ENCODE peak calls at places on chromosomes 5 and 9, in five cellular contexts. A is breast epithelium; U is heart right ventricle; W is upper lobe of right lung; Z is CD8-positive, alpha-beta T cell. O is an unnamed sample. For H3K4me1, the result is how much of the 10 kb centered on the place peaks cover.

GRCh38 chr5:112822456-112822855 is 38.6 kb upstream of the SRP19 start:
- DNase-seq in A (no peak), U (no peak), W (no peak), Z (no peak), O (no peak)

GRCh38 chr5:21615195-21615765 is 1237.9 kb downstream of the CDH12 start:
- DNase-seq in A (no peak), U (no peak), W (no peak), Z (no peak), O (no peak)

GRCh38 chr9:3006917-3007316 is 163.0 kb upstream of the PUM3 start:
- DNase-seq in A (no peak), U (no peak), W (no peak), Z (no peak), O (no peak)

GRCh38 chr5:154213592-154213991 is 23.1 kb downstream of the GALNT10 start:
- DNase-seq in A (no peak), U (no peak), W (no peak), Z (no peak), O (no peak)

GRCh38 chr5:96072138-96072790 is 110.6 kb upstream of the ELL2 start:
- DNase-seq in A (no peak), U (no peak), W (no peak), Z (no peak), O (no peak)

GRCh38 chr9:136036848-136037247 is 58.2 kb downstream of the NACC2 start:
- DNase-seq in A (no peak), U (no peak), W (no peak), Z (no peak), O (no peak)

GRCh38 chr9:137147793-137148160 is 8.8 kb downstream of the GRIN1 start:
- DNase-seq in A (no peak), U (no peak), W (no peak), Z (peak), O (no peak)

GRCh38 chr9:3971391-3972082 is 328.3 kb downstream of the GLIS3 start:
- DNase-seq in A (no peak), U (no peak), W (no peak), Z (no peak), O (no peak)

GRCh38 chr5:458547-459353 is 15.8 kb downstream of the EXOC3 start:
- DNase-seq in A (peak), U (no peak), W (peak), Z (no peak), O (peak)

GRCh38 chr5:131148835-131149234 is 16.2 kb downstream of the HINT1 start:
- DNase-seq in A (no peak), U (no peak), W (no peak), Z (no peak), O (no peak)

GRCh38 chr5:10923310-10923709 is 162.3 kb upstream of the DAP start:
- DNase-seq in A (no peak), U (no peak), W (no peak), Z (no peak), O (no peak)

GRCh38 chr9:114205171-114206015 is 50.1 kb downstream of the COL27A1 start:
- DNase-seq in A (peak), U (peak), W (no peak), Z (no peak), O (no peak)

GRCh38 chr9:22117511-22118388 is 108.6 kb upstream of the CDKN2B start:
- DNase-seq in A (no peak), U (no peak), W (no peak), Z (no peak), O (no peak)

GRCh38 chr5:153565822-153566221 is 75.4 kb downstream of the GRIA1 start:
- DNase-seq in A (no peak), U (no peak), W (no peak), Z (no peak), O (no peak)

GRCh38 chr9:78215706-78216105 is 20.2 kb upstream of the CEP78 start:
- DNase-seq in A (no peak), U (no peak), W (no peak), Z (no peak), O (no peak)

GRCh38 chr5:64854855-64855254 is 86.1 kb downstream of the CWC27 start:
- DNase-seq in A (no peak), U (no peak), W (no peak), Z (no peak), O (no peak)

GRCh38 chr5:150309101-150309897 is 6.6 kb upstream of the ARSI start:
- DNase-seq in A (no peak), U (no peak), W (no peak), Z (no peak), O (no peak)

GRCh38 chr5:158785397-158785796 is 314.3 kb downstream of the EBF1 start:
- DNase-seq in A (no peak), U (no peak), W (no peak), Z (no peak), O (no peak)

GRCh38 chr5:124816381-124816780 is 69.9 kb upstream of the ZNF608 start:
- DNase-seq in A (no peak), U (no peak), W (no peak), Z (no peak), O (no peak)

GRCh38 chr5:96572864-96573512 is 89.2 kb upstream of the CAST start:
- DNase-seq in A (no peak), U (no peak), W (no peak), Z (no peak), O (no peak)

GRCh38 chr9:33737811-33738606 is 57.4 kb upstream of the PRSS3 start:
- DNase-seq in A (no peak), U (peak), W (no peak), Z (no peak), O (peak)

GRCh38 chr5:17398439-17398838 is 99.6 kb upstream of the TAF11L2 start:
- DNase-seq in A (no peak), U (no peak), W (no peak), Z (no peak), O (no peak)

GRCh38 chr5:98795243-98795642 is 21.8 kb downstream of the RGMB start:
- DNase-seq in A (no peak), U (no peak), W (no peak), Z (no peak), O (no peak)

GRCh38 chr5:378976-379742 is 57.6 kb downstream of the AHRR start:
- DNase-seq in A (peak), U (no peak), W (peak), Z (no peak), O (no peak)

GRCh38 chr9:86246752-86247161 is 12.7 kb downstream of the C9orf153 start:
- DNase-seq in A (no peak), U (peak), W (no peak), Z (no peak), O (peak)

GRCh38 chr5:139061856-139062255 is 136.3 kb downstream of the SIL1 start:
- DNase-seq in A (no peak), U (no peak), W (no peak), Z (no peak), O (no peak)

GRCh38 chr5:106269252-106269843 is 1401.4 kb downstream of the EFNA5 start:
- DNase-seq in A (no peak), U (no peak), W (no peak), Z (no peak), O (no peak)

GRCh38 chr5:138352071-138352721 is at the start of gene KDM3B:
- DNase-seq in A (peak), U (peak), W (peak), Z (peak), O (peak)

GRCh38 chr5:178240341-178240741 is 7.7 kb upstream of the PHYKPL start:
- DNase-seq in A (no peak), U (no peak), W (no peak), Z (no peak), O (no peak)

GRCh38 chr5:178242416-178242815 is 9.8 kb upstream of the PHYKPL start:
- DNase-seq in A (no peak), U (no peak), W (no peak), Z (no peak), O (peak)

GRCh38 chr5:178240772-178241171 is 8.2 kb upstream of the PHYKPL start:
- DNase-seq in A (no peak), U (no peak), W (no peak), Z (no peak), O (no peak)

GRCh38 chr5:178241259-178241658 is 8.7 kb upstream of the PHYKPL start:
- DNase-seq in A (no peak), U (peak), W (no peak), Z (no peak), O (peak)

GRCh38 chr5:178241688-178242231 is 9.2 kb upstream of the PHYKPL start:
- DNase-seq in A (no peak), U (no peak), W (no peak), Z (no peak), O (no peak)
- H3K4me1 ChIP-seq in A (under half), U (under half), W (under half), Z (half or more), O (half or more)

DNA sequence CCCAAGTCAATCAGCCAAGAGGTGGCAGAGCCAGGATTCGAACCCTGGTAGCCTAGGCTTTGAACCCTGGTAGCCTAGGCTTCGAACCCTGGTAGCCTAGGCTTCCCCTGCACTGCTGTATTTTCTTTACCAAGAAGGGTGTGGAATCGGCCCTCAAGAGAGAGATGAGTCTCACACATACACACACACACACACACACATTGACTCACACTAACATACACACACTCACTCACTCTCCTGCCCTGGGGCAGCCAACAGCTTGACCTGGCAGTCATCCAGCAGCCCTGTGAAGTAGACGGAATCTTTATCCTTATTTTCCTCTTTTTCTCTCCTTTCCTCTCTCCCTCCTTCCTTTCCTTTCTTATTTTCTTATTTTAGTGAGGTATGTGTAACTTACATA is 55.4 kb upstream of the RPL26L1 start:
- DNase-seq in A (peak), U (no peak), W (no peak), Z (no peak), O (no peak)
- H3K27ac ChIP-seq in A (peak), U (peak), W (peak), Z (no peak), O (peak)

GRCh38 chr5:143352691-143353090 is 50.8 kb downstream of the NR3C1 start:
- DNase-seq in A (no peak), U (no peak), W (no peak), Z (peak), O (no peak)
- H3K4me1 ChIP-seq in A (under half), U (half or more), W (half or more), Z (half or more), O (half or more)

GRCh38 chr9:133998915-133999580 is 6.9 kb upstream of the VAV2 start:
- DNase-seq in A (no peak), U (no peak), W (no peak), Z (no peak), O (no peak)
- H3K27ac ChIP-seq in A (no peak), U (no peak), W (no peak), Z (no peak), O (no peak)

GRCh38 chr5:19406576-19407365 is 581.2 kb downstream of the CDH18 start:
- DNase-seq in A (no peak), U (no peak), W (no peak), Z (no peak), O (no peak)

GRCh38 chr5:19408149-19408548 is 579.9 kb downstream of the CDH18 start:
- DNase-seq in A (no peak), U (no peak), W (no peak), Z (no peak), O (no peak)

DNA sequence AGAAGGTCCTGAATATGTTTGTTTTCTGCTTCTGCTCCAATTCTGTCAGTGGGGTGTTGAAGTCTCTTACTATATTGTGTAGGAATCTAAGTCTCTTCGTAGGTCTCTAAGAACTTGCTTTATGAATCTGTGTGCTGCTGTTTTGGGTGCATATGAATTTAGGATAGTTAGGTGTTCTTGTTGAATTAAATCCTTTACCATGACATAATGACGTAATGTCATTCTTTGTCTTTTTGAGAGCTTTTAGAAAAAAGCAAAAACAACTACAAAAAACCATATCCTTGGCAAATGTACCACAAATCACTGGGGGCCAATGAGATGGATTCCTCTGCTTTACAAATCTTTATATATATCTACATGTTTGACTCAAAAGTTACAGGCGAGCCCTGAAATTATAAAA is 576.1 kb downstream of the CDH18 start:
- DNase-seq in A (no peak), U (no peak), W (no peak), Z (no peak), O (no peak)
- H3K4me1 ChIP-seq in A (under half), U (under half), W (under half), Z (under half), O (under half)

GRCh38 chr9:96242829-96243228 is 59.1 kb downstream of the HSD17B3 start:
- DNase-seq in A (no peak), U (no peak), W (no peak), Z (no peak), O (no peak)

GRCh38 chr9:96246267-96246671 is 55.7 kb downstream of the HSD17B3 start:
- DNase-seq in A (no peak), U (no peak), W (no peak), Z (no peak), O (no peak)

GRCh38 chr9:96245399-96245798 is 56.6 kb downstream of the HSD17B3 start:
- DNase-seq in A (no peak), U (no peak), W (no peak), Z (no peak), O (no peak)

GRCh38 chr9:96241391-96241809 is 60.6 kb downstream of the HSD17B3 start:
- DNase-seq in A (peak), U (no peak), W (no peak), Z (peak), O (no peak)

GRCh38 chr9:96243798-96244197 is 58.2 kb downstream of the HSD17B3 start:
- DNase-seq in A (no peak), U (no peak), W (no peak), Z (no peak), O (no peak)
- H3K27ac ChIP-seq in A (no peak), U (no peak), W (no peak), Z (no peak), O (no peak)